ENCODE peak calls at places on chromosomes 16 and 17, in six cellular contexts. T is renal cortical epithelial cell; E is mucosa of gallbladder; I is activated CD4-positive, alpha-beta T cell treated with anti-CD3 and anti-CD28 coated beads, Interleukin-2, amount 50 U/mL, for 48 hours; O is GDM1; L is Peyer's patch. U is an unnamed sample.
A peak's percentile ranks its signal among the peaks of the same experiment; 100 is the strongest.

GRCh38 chr17:7558544-7559306 is at the start of gene TNFSF13:
- DNase-seq in I (no peak), L (peak; percentile 67), T (no peak), O (peak; percentile 33), E (no peak), U (no peak)

GRCh38 chr17:29115906-29116651 is 64.1 kb downstream of the MYO18A start:
- DNase-seq in I (peak; percentile 66), O (no peak), L (no peak), T (peak; percentile 33), E (no peak), U (peak; percentile 35)

GRCh38 chr16:84754353-84754856 is 54.6 kb downstream of the USP10 start:
- DNase-seq in L (peak; percentile 84), I (peak; percentile 69), E (peak; percentile 86), O (peak; percentile 45), T (peak; percentile 87), U (peak; percentile 79)

GRCh38 chr17:40915721-40916256 is 21.7 kb downstream of the KRT23 start:
- DNase-seq in O (no peak), T (peak; percentile 88), E (no peak), I (no peak), L (no peak), U (no peak)

GRCh38 chr16:66832661-66833305 is 2.0 kb upstream of the NAE1 start:
- DNase-seq in I (no peak), L (no peak), E (no peak), T (peak; percentile 51), O (no peak), U (no peak)

GRCh38 chr16:5756969-5757368 is 659.4 kb upstream of the EEF2KMT start:
- DNase-seq in I (no peak), T (no peak), L (no peak), E (no peak), O (no peak), U (no peak)

GRCh38 chr17:79684132-79684985 is 46.4 kb upstream of the ENPP7 start:
- DNase-seq in T (no peak), L (no peak), E (no peak), O (no peak), I (no peak), U (no peak)

GRCh38 chr17:56319531-56319930 is 166.3 kb downstream of the ANKFN1 start:
- DNase-seq in I (no peak), O (peak; percentile 55), L (no peak), T (peak; percentile 72), E (no peak), U (peak; percentile 55)

GRCh38 chr17:3762922-3763776 is 37.8 kb downstream of the ITGAE start:
- DNase-seq in L (no peak), E (no peak), O (no peak), I (peak; percentile 48), T (no peak), U (no peak)

GRCh38 chr16:2515180-2515803 is 1.5 kb downstream of the ATP6V0C start:
- DNase-seq in E (no peak), O (no peak), T (peak; percentile 12), I (no peak), L (no peak), U (no peak)

GRCh38 chr16:27366687-27367462 is 35.1 kb upstream of the IL21R start:
- DNase-seq in E (no peak), L (no peak), O (no peak), T (no peak), I (peak; percentile 58), U (no peak)

GRCh38 chr17:15490634-15491261 is 23.3 kb upstream of the CDRT4 start:
- DNase-seq in L (peak; percentile 90), I (peak; percentile 17), T (no peak), O (peak; percentile 75), E (peak; percentile 83), U (peak; percentile 81)

GRCh38 chr17:42201155-42201772 is 7.0 kb upstream of the GHDC start:
- DNase-seq in L (no peak), O (no peak), E (peak; percentile 44), T (no peak), I (no peak), U (no peak)

GRCh38 chr16:83402969-83403368 is 404.8 kb upstream of the HSBP1 start:
- DNase-seq in T (peak; percentile 69), E (no peak), L (no peak), I (no peak), O (no peak), U (no peak)

GRCh38 chr16:81190667-81191066 is 47.8 kb upstream of the BCO1 start:
- DNase-seq in E (no peak), T (peak; percentile 61), I (no peak), O (no peak), L (no peak), U (no peak)

GRCh38 chr17:40124279-40125141 is 2.7 kb downstream of the MSL1 start:
- DNase-seq in E (no peak), T (no peak), I (no peak), L (no peak), O (no peak), U (no peak)

GRCh38 chr17:76272541-76273434 is 7.6 kb downstream of the UBALD2 start:
- DNase-seq in L (peak; percentile 79), T (no peak), E (no peak), O (no peak), I (peak; percentile 85), U (no peak)

GRCh38 chr17:33527290-33527689 is 234.2 kb upstream of the ASIC2 start:
- DNase-seq in L (no peak), I (no peak), T (no peak), E (no peak), O (no peak), U (no peak)

GRCh38 chr16:90047714-90048346 is 28.6 kb upstream of the DBNDD1 start:
- DNase-seq in T (no peak), O (no peak), I (no peak), E (no peak), L (peak; percentile 45), U (no peak)